ENCODE peak calls at places on chromosomes 4 and X, in ten cellular contexts. K is epithelial cell of proximal tubule; Z is progenitor cell of endocrine pancreas; F is iris pigment epithelial cell; T is stimulated activated CD8-positive, alpha-beta memory T cell treated with anti-CD3 and anti-CD28 coated beads, Interleukin-15, amount 100 ng/mL, for 24 hours; W is naive thymus-derived CD8-positive, alpha-beta T cell; S is stomach; C is SJSA1; J is endothelial cell; B is NCI-H146. I is an unnamed sample.

GRCh38 chr4:155694100-155694785 is 27.6 kb downstream of the GUCY1A1 start:
- DNase-seq in K (no peak), Z (no peak), F (no peak), T (no peak), W (no peak), S (no peak), C (no peak), J (no peak), B (no peak), I (no peak)

GRCh38 chrX:134512566-134512965 is 52.6 kb downstream of the HPRT1 start:
- DNase-seq in K (peak; percentile 60), Z (no peak), F (peak; percentile 82), T (no peak), W (no peak), S (no peak), C (peak; percentile 52), J (no peak), B (no peak), I (no peak)

GRCh38 chr4:52250124-52250523 is 199.0 kb downstream of the SPATA18 start:
- DNase-seq in K (no peak), Z (no peak), F (no peak), T (no peak), W (no peak), S (no peak), C (no peak), J (no peak), B (no peak), I (no peak)

GRCh38 chr4:118086334-118086733 is 52.0 kb downstream of the NDST3 start:
- DNase-seq in K (peak; percentile 12), Z (no peak), F (peak; percentile 37), T (no peak), W (no peak), S (no peak), C (no peak), J (no peak), B (no peak), I (no peak)

GRCh38 chr4:124097447-124097846 is 615.1 kb downstream of the ANKRD50 start:
- DNase-seq in K (no peak), Z (no peak), F (no peak), T (no peak), W (no peak), S (no peak), C (no peak), J (no peak), B (no peak), I (no peak)

GRCh38 chr4:61373901-61374611 is 173.9 kb downstream of the ADGRL3 start:
- DNase-seq in K (peak; percentile 30), Z (no peak), F (peak; percentile 78), T (no peak), W (no peak), S (no peak), C (no peak), J (no peak), B (no peak), I (no peak)

GRCh38 chrX:41922694-41923171 is 621 bp downstream of the CASK start:
- DNase-seq in K (no peak), Z (peak; percentile 15), F (peak; percentile 17), T (no peak), W (peak; percentile 26), S (no peak), C (peak; percentile 41), J (peak; percentile 33), B (peak; percentile 54), I (no peak)

GRCh38 chr4:102388636-102389035 is 43.4 kb upstream of the SLC39A8 start:
- DNase-seq in K (peak; percentile 15), Z (no peak), F (peak; percentile 1), T (no peak), W (no peak), S (no peak), C (no peak), J (no peak), B (no peak), I (no peak)

GRCh38 chr4:655735-656151 is 18.3 kb downstream of the ATP5ME start:
- DNase-seq in K (no peak), Z (no peak), F (no peak), T (no peak), W (no peak), S (no peak), C (no peak), J (no peak), B (no peak), I (no peak)

GRCh38 chrX:69229436-69229835 is 64.2 kb upstream of the PJA1 start:
- DNase-seq in K (peak; percentile 2), Z (no peak), F (peak; percentile 56), T (no peak), W (no peak), S (no peak), C (no peak), J (no peak), B (no peak), I (no peak)

GRCh38 chr4:155999743-156000142 is 46.1 kb upstream of the CTSO start:
- DNase-seq in K (no peak), Z (no peak), F (peak; percentile 8), T (no peak), W (no peak), S (no peak), C (no peak), J (peak; percentile 79), B (peak; percentile 0), I (no peak)

GRCh38 chr4:56271121-56271520 is 116.2 kb downstream of the AASDH start:
- DNase-seq in K (no peak), Z (no peak), F (peak; percentile 7), T (no peak), W (no peak), S (no peak), C (no peak), J (no peak), B (no peak), I (no peak)

GRCh38 chr4:138639018-138639876 is 376.3 kb upstream of the NOCT start:
- DNase-seq in K (no peak), Z (no peak), F (peak; percentile 17), T (no peak), W (no peak), S (no peak), C (no peak), J (no peak), B (no peak), I (no peak)

GRCh38 chr4:49044270-49044669 is 58.2 kb downstream of the CWH43 start:
- DNase-seq in K (no peak), Z (no peak), F (peak; percentile 1), T (no peak), W (no peak), S (no peak), C (no peak), J (no peak), B (peak; percentile 93), I (no peak)

GRCh38 chrX:20252392-20253231 is 14.1 kb downstream of the RPS6KA3 start:
- DNase-seq in K (no peak), Z (peak; percentile 30), F (peak; percentile 59), T (peak; percentile 37), W (peak; percentile 69), S (peak; percentile 72), C (peak; percentile 37), J (peak; percentile 61), B (peak; percentile 10), I (no peak)

GRCh38 chr4:40150932-40151331 is 45.9 kb upstream of the RHOH start:
- DNase-seq in K (no peak), Z (no peak), F (no peak), T (no peak), W (no peak), S (no peak), C (no peak), J (no peak), B (no peak), I (no peak)

GRCh38 chr4:55030606-55031005 is 94.8 kb downstream of the KDR start:
- DNase-seq in K (no peak), Z (no peak), F (no peak), T (no peak), W (no peak), S (no peak), C (no peak), J (no peak), B (no peak), I (no peak)

GRCh38 chr4:166091914-166092510 is 219.0 kb downstream of the TLL1 start:
- DNase-seq in K (peak; percentile 9), Z (no peak), F (peak; percentile 38), T (no peak), W (peak; percentile 2), S (no peak), C (no peak), J (no peak), B (peak; percentile 46), I (peak; percentile 15)

GRCh38 chr4:103046416-103047290 is 27.1 kb upstream of the SLC9B1 start:
- DNase-seq in K (peak; percentile 6), Z (peak; percentile 10), F (peak; percentile 53), T (no peak), W (peak; percentile 28), S (peak; percentile 30), C (no peak), J (peak; percentile 24), B (peak; percentile 9), I (no peak)

GRCh38 chr4:153448003-153448731 is 18.0 kb upstream of the TMEM131L start:
- DNase-seq in K (no peak), Z (no peak), F (peak; percentile 80), T (no peak), W (no peak), S (no peak), C (no peak), J (no peak), B (peak; percentile 16), I (no peak)

GRCh38 chrX:147803948-147804347 is 107.8 kb upstream of the FMR1 start:
- DNase-seq in K (no peak), Z (no peak), F (peak; percentile 1), T (no peak), W (no peak), S (no peak), C (no peak), J (peak; percentile 3), B (no peak), I (no peak)

GRCh38 chr4:15106417-15106816 is 104.1 kb downstream of the CPEB2 start:
- DNase-seq in K (no peak), Z (no peak), F (peak; percentile 21), T (no peak), W (no peak), S (no peak), C (no peak), J (no peak), B (no peak), I (no peak)

GRCh38 chr4:7876096-7876993 is 63.3 kb downstream of the AFAP1 start:
- DNase-seq in K (no peak), Z (no peak), F (peak; percentile 74), T (no peak), W (no peak), S (no peak), C (peak; percentile 76), J (peak; percentile 21), B (no peak), I (no peak)

GRCh38 chr4:26468977-26469376 is 21.3 kb downstream of the CCKAR start:
- DNase-seq in K (no peak), Z (no peak), F (no peak), T (no peak), W (no peak), S (no peak), C (no peak), J (no peak), B (no peak), I (no peak)

GRCh38 chr4:7890635-7891393 is 48.8 kb downstream of the AFAP1 start:
- DNase-seq in K (peak; percentile 40), Z (no peak), F (peak; percentile 86), T (no peak), W (no peak), S (no peak), C (peak; percentile 60), J (no peak), B (peak; percentile 16), I (no peak)

GRCh38 chrX:72309297-72310071 is 3.8 kb upstream of the CITED1 start:
- DNase-seq in K (no peak), Z (no peak), F (no peak), T (no peak), W (no peak), S (no peak), C (no peak), J (no peak), B (no peak), I (no peak)

I was measured in GM18507.